ENCODE peak calls at places on chromosome 7, in six cellular contexts. One of them, this sample, is unnamed.

GRCh38 chr7:129617607-129618006 is 6.1 kb downstream of the NRF1 start:
- DNase-seq in body of pancreas: no peak
- DNase-seq in thoracic aorta: no peak
- DNase-seq in hepatocyte: no peak
- DNase-seq in tibial nerve: no peak
- DNase-seq in GM12878: no peak
- DNase-seq in this sample: no peak

GRCh38 chr7:66748791-66749190 is 8.3 kb downstream of the RABGEF1 start:
- DNase-seq in thoracic aorta: no peak
- DNase-seq in tibial nerve: no peak
- DNase-seq in body of pancreas: peak
- DNase-seq in hepatocyte: no peak
- DNase-seq in GM12878: no peak
- DNase-seq in this sample: no peak

GRCh38 chr7:39621261-39621660 is 2.1 kb upstream of the RALA start:
- DNase-seq in tibial nerve: no peak
- DNase-seq in thoracic aorta: no peak
- DNase-seq in body of pancreas: no peak
- DNase-seq in GM12878: no peak
- DNase-seq in hepatocyte: no peak
- DNase-seq in this sample: peak

GRCh38 chr7:152624218-152624617 is 51.7 kb downstream of the XRCC2 start:
- DNase-seq in GM12878: no peak
- DNase-seq in thoracic aorta: no peak
- DNase-seq in body of pancreas: no peak
- DNase-seq in hepatocyte: no peak
- DNase-seq in tibial nerve: no peak
- DNase-seq in this sample: no peak

GRCh38 chr7:1323178-1324027 is 90.7 kb downstream of the UNCX start:
- DNase-seq in hepatocyte: no peak
- DNase-seq in GM12878: no peak
- DNase-seq in tibial nerve: no peak
- DNase-seq in body of pancreas: no peak
- DNase-seq in thoracic aorta: no peak
- DNase-seq in this sample: no peak

GRCh38 chr7:7978860-7979259 is 10.3 kb downstream of the GLCCI1 start:
- DNase-seq in GM12878: no peak
- DNase-seq in body of pancreas: no peak
- DNase-seq in hepatocyte: no peak
- DNase-seq in thoracic aorta: no peak
- DNase-seq in tibial nerve: no peak
- DNase-seq in this sample: no peak

GRCh38 chr7:17584822-17585221 is 286.4 kb downstream of the AHR start:
- DNase-seq in GM12878: no peak
- DNase-seq in body of pancreas: no peak
- DNase-seq in thoracic aorta: no peak
- DNase-seq in tibial nerve: no peak
- DNase-seq in hepatocyte: no peak
- DNase-seq in this sample: peak

GRCh38 chr7:44784364-44784763 is 12.1 kb upstream of the PPIA start:
- DNase-seq in hepatocyte: no peak
- DNase-seq in GM12878: no peak
- DNase-seq in body of pancreas: peak
- DNase-seq in thoracic aorta: no peak
- DNase-seq in tibial nerve: no peak
- DNase-seq in this sample: no peak

GRCh38 chr7:82481499-82482097 is 38.0 kb upstream of the CACNA2D1 start:
- DNase-seq in thoracic aorta: no peak
- DNase-seq in GM12878: peak
- DNase-seq in body of pancreas: no peak
- DNase-seq in tibial nerve: no peak
- DNase-seq in hepatocyte: peak
- DNase-seq in this sample: peak

GRCh38 chr7:17269345-17270221 is 28.9 kb upstream of the AHR start:
- DNase-seq in hepatocyte: no peak
- DNase-seq in tibial nerve: no peak
- DNase-seq in GM12878: no peak
- DNase-seq in thoracic aorta: no peak
- DNase-seq in body of pancreas: no peak
- DNase-seq in this sample: no peak

GRCh38 chr7:96495751-96496216 is 173.9 kb upstream of the SLC25A13 start:
- DNase-seq in GM12878: peak
- DNase-seq in thoracic aorta: no peak
- DNase-seq in hepatocyte: no peak
- DNase-seq in body of pancreas: no peak
- DNase-seq in tibial nerve: no peak
- DNase-seq in this sample: no peak

GRCh38 chr7:95602421-95602820 is 6.1 kb upstream of the PDK4 start:
- DNase-seq in thoracic aorta: no peak
- DNase-seq in hepatocyte: no peak
- DNase-seq in body of pancreas: no peak
- DNase-seq in tibial nerve: no peak
- DNase-seq in GM12878: no peak
- DNase-seq in this sample: no peak

GRCh38 chr7:20268832-20269231 is 51.6 kb upstream of the MACC1 start:
- DNase-seq in tibial nerve: no peak
- DNase-seq in GM12878: no peak
- DNase-seq in thoracic aorta: no peak
- DNase-seq in hepatocyte: no peak
- DNase-seq in body of pancreas: no peak
- DNase-seq in this sample: peak

GRCh38 chr7:12315049-12315448 is 88.6 kb downstream of the VWDE start:
- DNase-seq in body of pancreas: no peak
- DNase-seq in thoracic aorta: no peak
- DNase-seq in hepatocyte: peak
- DNase-seq in tibial nerve: no peak
- DNase-seq in GM12878: no peak
- DNase-seq in this sample: no peak

GRCh38 chr7:36986429-36987362 is 262.4 kb upstream of the AOAH start:
- DNase-seq in tibial nerve: peak
- DNase-seq in body of pancreas: peak
- DNase-seq in thoracic aorta: no peak
- DNase-seq in GM12878: no peak
- DNase-seq in hepatocyte: peak
- DNase-seq in this sample: peak

GRCh38 chr7:47329320-47329926 is 252.5 kb downstream of the TNS3 start:
- DNase-seq in tibial nerve: no peak
- DNase-seq in hepatocyte: no peak
- DNase-seq in thoracic aorta: no peak
- DNase-seq in GM12878: no peak
- DNase-seq in body of pancreas: no peak
- DNase-seq in this sample: no peak

GRCh38 chr7:72183835-72184234 is 228.3 kb downstream of the CALN1 start:
- DNase-seq in body of pancreas: no peak
- DNase-seq in GM12878: no peak
- DNase-seq in thoracic aorta: no peak
- DNase-seq in tibial nerve: no peak
- DNase-seq in hepatocyte: peak
- DNase-seq in this sample: peak

GRCh38 chr7:47512481-47513176 is 69.3 kb downstream of the TNS3 start:
- DNase-seq in body of pancreas: no peak
- DNase-seq in thoracic aorta: no peak
- DNase-seq in hepatocyte: no peak
- DNase-seq in tibial nerve: no peak
- DNase-seq in GM12878: no peak
- DNase-seq in this sample: no peak

GRCh38 chr7:99459087-99459486 is 6.9 kb downstream of the ATP5MF start:
- DNase-seq in GM12878: no peak
- DNase-seq in hepatocyte: no peak
- DNase-seq in thoracic aorta: no peak
- DNase-seq in body of pancreas: no peak
- DNase-seq in tibial nerve: no peak
- DNase-seq in this sample: peak

GRCh38 chr7:105521027-105521730 is 892 bp downstream of the PUS7 start:
- DNase-seq in GM12878: no peak
- DNase-seq in hepatocyte: peak
- DNase-seq in thoracic aorta: peak
- DNase-seq in tibial nerve: peak
- DNase-seq in body of pancreas: peak
- DNase-seq in this sample: peak

GRCh38 chr7:36198854-36199266 is 45.8 kb downstream of the EEPD1 start:
- DNase-seq in GM12878: no peak
- DNase-seq in tibial nerve: no peak
- DNase-seq in body of pancreas: no peak
- DNase-seq in hepatocyte: no peak
- DNase-seq in thoracic aorta: no peak
- DNase-seq in this sample: no peak

GRCh38 chr7:117759950-117760640 is 113.1 kb downstream of the CTTNBP2 start:
- DNase-seq in body of pancreas: no peak
- DNase-seq in hepatocyte: no peak
- DNase-seq in GM12878: no peak
- DNase-seq in thoracic aorta: no peak
- DNase-seq in tibial nerve: no peak
- DNase-seq in this sample: peak

GRCh38 chr7:124399941-124400340 is 365.7 kb downstream of the GPR37 start:
- DNase-seq in body of pancreas: no peak
- DNase-seq in GM12878: no peak
- DNase-seq in thoracic aorta: no peak
- DNase-seq in tibial nerve: no peak
- DNase-seq in hepatocyte: no peak
- DNase-seq in this sample: no peak

GRCh38 chr7:41808541-41808940 is 105.7 kb upstream of the INHBA start:
- DNase-seq in thoracic aorta: no peak
- DNase-seq in hepatocyte: no peak
- DNase-seq in GM12878: no peak
- DNase-seq in body of pancreas: no peak
- DNase-seq in tibial nerve: no peak
- DNase-seq in this sample: no peak

GRCh38 chr7:7427363-7427762 is 108.3 kb downstream of the COL28A1 start:
- DNase-seq in hepatocyte: no peak
- DNase-seq in GM12878: no peak
- DNase-seq in thoracic aorta: no peak
- DNase-seq in tibial nerve: no peak
- DNase-seq in body of pancreas: no peak
- DNase-seq in this sample: no peak

GRCh38 chr7:106947244-106947728 is 82.2 kb downstream of the PIK3CG start:
- DNase-seq in GM12878: no peak
- DNase-seq in hepatocyte: peak
- DNase-seq in body of pancreas: peak
- DNase-seq in tibial nerve: peak
- DNase-seq in thoracic aorta: no peak
- DNase-seq in this sample: peak

GRCh38 chr7:80453699-80454340 is 58.0 kb downstream of the GNAT3 start:
- DNase-seq in thoracic aorta: no peak
- DNase-seq in GM12878: no peak
- DNase-seq in tibial nerve: peak
- DNase-seq in body of pancreas: no peak
- DNase-seq in hepatocyte: peak
- DNase-seq in this sample: peak
- TF ChIP-seq CTCF in thoracic aorta: peak
- TF ChIP-seq CTCF in GM12878: no peak
- TF ChIP-seq CTCF in tibial nerve: peak
- TF ChIP-seq CTCF in body of pancreas: peak
- TF ChIP-seq CTCF in hepatocyte: peak
- TF ChIP-seq CTCF in this sample: peak

DNA sequence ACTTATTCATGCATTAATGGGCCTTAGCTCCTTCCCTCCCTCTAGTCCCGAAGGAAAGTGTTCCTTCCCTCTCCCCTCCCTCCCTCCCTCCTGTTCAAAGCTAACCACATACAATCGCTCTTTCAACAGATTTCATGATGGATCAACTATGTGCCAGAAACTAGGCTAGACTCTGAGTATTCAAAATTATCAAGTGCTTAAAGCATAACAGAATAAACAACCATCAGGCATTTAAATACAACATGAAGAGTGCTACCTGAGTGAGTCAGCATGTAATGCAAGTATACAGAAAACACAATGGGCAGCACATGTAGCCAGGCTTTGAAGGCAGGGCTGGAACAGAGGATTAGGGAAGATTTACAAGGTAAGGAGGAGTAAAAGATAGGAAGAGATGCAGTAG is 11.3 kb downstream of the CHCHD3 start:
- DNase-seq in GM12878: no peak
- DNase-seq in thoracic aorta: no peak
- DNase-seq in hepatocyte: no peak
- DNase-seq in tibial nerve: no peak
- DNase-seq in body of pancreas: no peak
- DNase-seq in this sample: no peak
- H3K4me3 ChIP-seq in GM12878: no peak
- H3K4me3 ChIP-seq in thoracic aorta: no peak
- H3K4me3 ChIP-seq in hepatocyte: no peak
- H3K4me3 ChIP-seq in tibial nerve: no peak
- H3K4me3 ChIP-seq in body of pancreas: no peak
- H3K4me3 ChIP-seq in this sample: no peak

DNA sequence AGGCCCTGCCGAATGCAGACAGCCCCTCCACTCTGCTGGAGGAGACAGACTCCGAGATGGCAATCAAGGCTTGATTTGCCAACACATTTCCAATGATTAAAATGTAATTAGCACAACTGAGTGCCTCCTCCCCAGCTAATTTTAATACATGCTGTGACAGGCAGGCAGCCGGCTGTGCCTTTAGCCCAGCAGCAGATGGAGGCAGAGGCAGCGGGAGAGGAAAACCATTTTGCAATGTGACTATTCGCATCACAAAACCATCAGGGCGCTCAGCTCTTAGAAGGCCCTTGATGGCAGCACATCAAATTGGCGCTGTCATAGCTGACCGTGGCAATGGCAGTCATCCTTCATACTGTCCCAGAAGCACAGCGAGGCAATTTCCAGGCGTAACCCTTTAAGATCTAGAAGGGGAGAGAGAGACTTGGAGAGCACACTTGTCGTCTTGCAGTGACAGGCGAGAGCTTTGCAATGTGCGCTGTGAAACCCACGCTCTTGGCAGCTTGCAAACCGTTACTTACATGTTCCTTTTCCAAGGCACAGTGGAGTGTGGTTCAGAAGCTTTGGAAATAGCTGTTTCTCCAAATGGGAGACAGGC is 714.8 kb upstream of the GALNT17 start:
- DNase-seq in GM12878: no peak
- DNase-seq in thoracic aorta: no peak
- DNase-seq in tibial nerve: no peak
- DNase-seq in hepatocyte: no peak
- DNase-seq in body of pancreas: no peak
- DNase-seq in this sample: no peak
- TF ChIP-seq CTCF in GM12878: no peak
- TF ChIP-seq CTCF in thoracic aorta: no peak
- TF ChIP-seq CTCF in tibial nerve: no peak
- TF ChIP-seq CTCF in hepatocyte: no peak
- TF ChIP-seq CTCF in body of pancreas: no peak
- TF ChIP-seq CTCF in this sample: no peak

DNA sequence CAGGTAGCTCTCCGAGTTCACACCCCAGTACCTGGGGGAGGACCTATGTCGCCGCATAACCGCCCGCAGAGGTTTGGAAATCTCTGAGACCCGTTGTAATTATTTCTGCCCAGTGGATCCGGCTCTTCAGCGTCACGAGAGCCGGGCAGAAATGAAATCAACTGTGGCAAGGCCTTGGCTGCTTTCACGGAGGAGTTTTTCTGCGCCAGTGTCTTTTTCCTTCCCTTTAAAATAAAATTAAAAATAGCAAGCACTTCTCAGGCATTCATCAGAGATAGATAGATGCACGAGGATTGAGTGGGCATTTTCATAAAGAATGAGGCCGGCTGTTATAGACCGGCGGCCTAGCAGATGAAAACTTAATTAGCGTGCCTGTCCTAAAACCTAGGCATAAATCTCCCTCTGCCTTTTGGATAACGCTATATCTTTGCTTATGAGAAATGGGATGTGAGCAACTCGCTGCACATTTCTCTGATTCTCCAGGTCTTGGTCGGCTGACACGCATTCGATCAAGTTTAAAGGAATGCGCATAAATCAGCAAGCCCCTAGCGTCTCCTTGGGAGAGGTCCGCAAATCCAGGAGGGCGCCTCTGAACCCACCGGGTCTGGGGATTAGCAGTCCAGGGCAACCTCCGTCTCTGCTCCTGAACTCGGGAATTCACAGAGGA is 6.4 kb downstream of the HOXA13 start:
- DNase-seq in GM12878: no peak
- DNase-seq in body of pancreas: peak
- DNase-seq in tibial nerve: no peak
- DNase-seq in hepatocyte: no peak
- DNase-seq in thoracic aorta: no peak
- DNase-seq in this sample: no peak
- H3K4me3 ChIP-seq in GM12878: no peak
- H3K4me3 ChIP-seq in body of pancreas: no peak
- H3K4me3 ChIP-seq in tibial nerve: no peak
- H3K4me3 ChIP-seq in hepatocyte: peak
- H3K4me3 ChIP-seq in thoracic aorta: peak
- H3K4me3 ChIP-seq in this sample: no peak